ENCODE peak calls at places on chromosomes 12 and 14, in seven cellular contexts. U is ovary, K is right lobe of liver, M is transverse colon, W is testis, V is stomach, P is Peyer's patch. Z is an unnamed sample.

GRCh38 chr14:51004801-51005526 is 60.7 kb upstream of the PYGL start:
- DNase-seq in U (no peak), K (no peak), M (no peak), W (no peak), V (no peak), P (no peak), Z (no peak)

GRCh38 chr14:93991212-93991611 is 5.9 kb upstream of the CCDC197 start:
- DNase-seq in U (no peak), K (no peak), M (no peak), W (no peak), V (no peak), P (no peak), Z (no peak)

GRCh38 chr14:45212231-45212630 is 40.8 kb downstream of the MIS18BP1 start:
- DNase-seq in U (no peak), K (no peak), M (no peak), W (no peak), V (no peak), P (no peak), Z (peak; percentile 10)

GRCh38 chr12:129973236-129973961 is 69.6 kb upstream of the TMEM132D start:
- DNase-seq in U (no peak), K (no peak), M (no peak), W (no peak), V (no peak), P (no peak), Z (no peak)

GRCh38 chr12:3761116-3761770 is 8.3 kb upstream of the CRACR2A start:
- DNase-seq in U (no peak), K (no peak), M (no peak), W (no peak), V (no peak), P (no peak), Z (no peak)

GRCh38 chr12:43957732-43958131 is 121.9 kb downstream of the TMEM117 start:
- DNase-seq in U (no peak), K (no peak), M (no peak), W (peak; percentile 40), V (no peak), P (no peak), Z (no peak)

GRCh38 chr12:129193263-129193871 is 340.1 kb downstream of the GLT1D1 start:
- DNase-seq in U (no peak), K (no peak), M (peak; percentile 40), W (peak; percentile 61), V (peak; percentile 34), P (peak; percentile 79), Z (no peak)

GRCh38 chr14:74954232-74954946 is 1.0 kb downstream of the PGF start:
- DNase-seq in U (no peak), K (no peak), M (no peak), W (no peak), V (no peak), P (no peak), Z (no peak)

GRCh38 chr14:76719664-76720063 is 41.6 kb upstream of the VASH1 start:
- DNase-seq in U (no peak), K (no peak), M (no peak), W (no peak), V (no peak), P (no peak), Z (no peak)

GRCh38 chr12:55072093-55072492 is 52.3 kb downstream of the NEUROD4 start:
- DNase-seq in U (no peak), K (peak; percentile 72), M (peak; percentile 32), W (peak; percentile 60), V (peak; percentile 61), P (peak; percentile 76), Z (peak; percentile 54)

GRCh38 chr14:86723254-86723624 is 1193.3 kb downstream of the FLRT2 start:
- DNase-seq in U (no peak), K (no peak), M (no peak), W (no peak), V (no peak), P (no peak), Z (no peak)

GRCh38 chr12:14880890-14881453 is 4.7 kb downstream of the MGP start:
- DNase-seq in U (no peak), K (no peak), M (no peak), W (no peak), V (no peak), P (no peak), Z (no peak)

GRCh38 chr14:89139404-89140247 is 277.4 kb downstream of the FOXN3 start:
- DNase-seq in U (no peak), K (no peak), M (no peak), W (no peak), V (no peak), P (no peak), Z (no peak)

GRCh38 chr12:23039834-23040233 is 414.9 kb downstream of the ETNK1 start:
- DNase-seq in U (no peak), K (no peak), M (no peak), W (no peak), V (no peak), P (no peak), Z (no peak)

GRCh38 chr14:23694085-23694975 is 58.2 kb downstream of the DHRS2 start:
- DNase-seq in U (no peak), K (no peak), M (no peak), W (no peak), V (no peak), P (no peak), Z (peak; percentile 37)

GRCh38 chr12:2693204-2693860 is 101.4 kb upstream of the FKBP4 start:
- DNase-seq in U (no peak), K (no peak), M (no peak), W (no peak), V (no peak), P (no peak), Z (no peak)

GRCh38 chr14:72786377-72787350 is 107.2 kb downstream of the DPF3 start:
- DNase-seq in U (peak; percentile 12), K (no peak), M (no peak), W (no peak), V (no peak), P (no peak), Z (no peak)

GRCh38 chr12:632102-632696 is 31.0 kb downstream of the NINJ2 start:
- DNase-seq in U (no peak), K (peak; percentile 70), M (no peak), W (no peak), V (peak; percentile 42), P (no peak), Z (no peak)

GRCh38 chr14:104431351-104431928 is 148.1 kb upstream of the C14orf180 start:
- DNase-seq in U (no peak), K (no peak), M (no peak), W (no peak), V (no peak), P (no peak), Z (no peak)

GRCh38 chr14:38490273-38490672 is 234.4 kb upstream of the CLEC14A start:
- DNase-seq in U (no peak), K (no peak), M (no peak), W (no peak), V (no peak), P (no peak), Z (no peak)

GRCh38 chr14:68216072-68216471 is 396.5 kb downstream of the RAD51B start:
- DNase-seq in U (no peak), K (no peak), M (no peak), W (no peak), V (no peak), P (no peak), Z (no peak)

GRCh38 chr12:55687746-55688145 is 20.0 kb downstream of the ITGA7 start:
- DNase-seq in U (no peak), K (no peak), M (no peak), W (no peak), V (no peak), P (no peak), Z (no peak)

GRCh38 chr12:93966516-93967133 is 181.8 kb upstream of the PLXNC1 start:
- DNase-seq in U (no peak), K (no peak), M (no peak), W (no peak), V (no peak), P (no peak), Z (no peak)

GRCh38 chr12:93968518-93968917 is 179.9 kb upstream of the PLXNC1 start:
- DNase-seq in U (no peak), K (no peak), M (no peak), W (no peak), V (no peak), P (no peak), Z (no peak)

GRCh38 chr12:93962336-93962735 is 186.0 kb upstream of the PLXNC1 start:
- DNase-seq in U (no peak), K (no peak), M (no peak), W (no peak), V (no peak), P (no peak), Z (no peak)

GRCh38 chr12:93967454-93967853 is 180.9 kb upstream of the PLXNC1 start:
- DNase-seq in U (no peak), K (no peak), M (no peak), W (no peak), V (no peak), P (no peak), Z (no peak)

GRCh38 chr12:93964936-93965335 is 183.4 kb upstream of the PLXNC1 start:
- DNase-seq in U (no peak), K (no peak), M (no peak), W (no peak), V (no peak), P (no peak), Z (no peak)
- TF ChIP-seq CTCF in U (no peak), K (no peak), M (no peak), W (no peak), V (no peak), P (no peak), Z (no peak)

GRCh38 chr12:124005736-124006581 is 32.9 kb downstream of the ZNF664 start:
- DNase-seq in U (no peak), K (no peak), M (no peak), W (no peak), V (no peak), P (no peak), Z (no peak)
- H3K27ac ChIP-seq in U (no peak overlapping the region), K (no peak overlapping the region), M (no peak overlapping the region), W (no peak overlapping the region), V (no peak overlapping the region), P (peak overlapping the region; percentile 14), Z (no peak overlapping the region)

DNA sequence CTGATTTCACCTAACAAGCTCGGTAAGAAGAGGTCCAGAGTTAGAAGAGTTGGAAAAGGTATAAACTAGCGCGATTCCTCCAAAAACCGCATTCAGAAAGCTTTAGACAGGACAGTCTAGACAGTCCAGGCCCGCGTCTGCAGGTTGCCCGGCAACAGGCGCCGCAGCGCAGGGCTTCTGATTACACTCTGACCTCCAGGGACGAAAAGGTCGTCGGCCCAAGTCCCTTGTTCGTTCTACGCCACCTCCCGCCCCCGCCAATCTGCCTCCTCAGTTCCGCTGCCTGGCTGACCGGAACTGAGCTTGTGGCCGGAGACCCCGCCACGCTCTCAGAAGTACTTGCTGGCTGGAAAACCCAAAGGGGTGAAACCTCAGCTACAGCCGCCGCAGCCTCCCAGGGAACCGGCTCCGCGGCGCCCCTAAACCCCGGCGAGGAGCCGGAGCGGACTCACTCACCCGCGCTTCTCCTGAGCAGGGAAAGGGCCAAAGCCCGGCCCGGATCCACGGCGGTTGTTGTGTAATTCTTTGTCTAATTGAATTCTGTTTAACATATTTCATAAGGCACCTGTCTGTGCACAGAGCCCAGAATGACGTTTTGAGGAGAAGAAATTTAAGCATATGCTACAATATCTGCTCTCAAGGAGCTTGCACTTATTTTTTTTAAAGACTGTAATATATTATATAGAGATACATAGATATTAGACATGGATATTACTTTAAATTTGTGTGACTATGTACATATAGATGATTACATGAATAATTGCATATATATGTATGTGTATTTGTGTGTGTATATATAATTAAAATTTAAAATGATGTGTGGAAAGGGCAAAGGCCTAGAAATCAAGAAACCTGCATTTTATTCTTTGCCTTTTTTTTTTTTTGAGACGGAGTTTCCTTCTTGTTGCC is at the start of gene CAPS2:
- DNase-seq in U (peak; percentile 79), K (peak; percentile 94), M (peak; percentile 82), W (peak; percentile 88), V (peak; percentile 83), P (peak; percentile 86), Z (peak; percentile 84)
- TF ChIP-seq POLR2A in U (peak; percentile 34), K (peak; percentile 59), M (no peak), W (no peak), V (no peak), P (peak; percentile 51), Z (peak; percentile 38)

GRCh38 chr12:5554711-5555110 is 122.8 kb downstream of the NTF3 start:
- DNase-seq in U (no peak), K (no peak), M (no peak), W (no peak), V (no peak), P (no peak), Z (no peak)
- TF ChIP-seq CTCF in U (no peak), K (no peak), M (no peak), W (no peak), V (no peak), P (no peak), Z (no peak)